ENCODE peak calls at places on chromosomes 16 and 17, in nine cellular contexts. K is cardiac fibroblast; M is cardiac muscle cell; F is endothelial cell; U is coronary artery; A is RWPE1; J is RWPE2; W is CD4-positive, alpha-beta T cell; G is tibial artery. T is an unnamed sample.

GRCh38 chr17:301681-302299 is 50.8 kb downstream of the RPH3AL start:
- DNase-seq in K (peak), M (no peak), F (no peak), U (no peak), A (peak), J (peak), W (no peak), G (no peak), T (no peak)

GRCh38 chr17:39564201-39564828 is 43.4 kb downstream of the NEUROD2 start:
- DNase-seq in K (no peak), M (no peak), F (peak), U (no peak), A (no peak), J (no peak), W (no peak), G (no peak), T (no peak)

GRCh38 chr16:57480754-57481230 is 5.5 kb downstream of the DOK4 start:
- DNase-seq in K (no peak), M (no peak), F (no peak), U (no peak), A (no peak), J (no peak), W (no peak), G (no peak), T (no peak)

GRCh38 chr17:60750645-60751044 is 73.0 kb downstream of the BCAS3 start:
- DNase-seq in K (no peak), M (no peak), F (no peak), U (no peak), A (no peak), J (no peak), W (no peak), G (no peak), T (no peak)

GRCh38 chr17:49875690-49876089 is 27.8 kb upstream of the TAC4 start:
- DNase-seq in K (no peak), M (no peak), F (no peak), U (no peak), A (no peak), J (no peak), W (no peak), G (no peak), T (no peak)

GRCh38 chr17:37067555-37068111 is 118.9 kb downstream of the AATF start:
- DNase-seq in K (peak), M (no peak), F (no peak), U (no peak), A (peak), J (no peak), W (no peak), G (peak), T (peak)

GRCh38 chr17:29149431-29150064 is 30.6 kb downstream of the MYO18A start:
- DNase-seq in K (peak), M (no peak), F (no peak), U (no peak), A (no peak), J (no peak), W (no peak), G (no peak), T (peak)

GRCh38 chr17:8758137-8758596 is at the start of gene SPDYE4:
- DNase-seq in K (no peak), M (no peak), F (no peak), U (no peak), A (no peak), J (no peak), W (no peak), G (no peak), T (no peak)

GRCh38 chr16:1981398-1981836 is at the start of gene NOXO1:
- DNase-seq in K (no peak), M (no peak), F (no peak), U (no peak), A (no peak), J (no peak), W (no peak), G (no peak), T (no peak)

GRCh38 chr16:56102159-56102798 is 89.0 kb upstream of the GNAO1 start:
- DNase-seq in K (no peak), M (peak), F (no peak), U (no peak), A (no peak), J (no peak), W (no peak), G (peak), T (no peak)

GRCh38 chr17:74632597-74632996 is 9.1 kb upstream of the CD300E start:
- DNase-seq in K (no peak), M (no peak), F (no peak), U (no peak), A (no peak), J (no peak), W (no peak), G (no peak), T (no peak)

GRCh38 chr17:71237903-71238538 is 882.8 kb upstream of the SOX9 start:
- DNase-seq in K (peak), M (no peak), F (no peak), U (no peak), A (peak), J (no peak), W (no peak), G (no peak), T (peak)
- TF ChIP-seq CTCF in K (no peak), M (peak), F (no peak), U (no peak), A (peak), J (peak), W (no peak), G (peak), T (peak)

GRCh38 chr17:64063766-64064224 is 43.4 kb upstream of the ICAM2 start:
- DNase-seq in K (peak), M (peak), F (peak), U (no peak), A (no peak), J (no peak), W (peak), G (peak), T (peak)
- TF ChIP-seq CTCF in K (peak), M (peak), F (peak), U (no peak), A (no peak), J (peak), W (peak), G (peak), T (peak)

DNA sequence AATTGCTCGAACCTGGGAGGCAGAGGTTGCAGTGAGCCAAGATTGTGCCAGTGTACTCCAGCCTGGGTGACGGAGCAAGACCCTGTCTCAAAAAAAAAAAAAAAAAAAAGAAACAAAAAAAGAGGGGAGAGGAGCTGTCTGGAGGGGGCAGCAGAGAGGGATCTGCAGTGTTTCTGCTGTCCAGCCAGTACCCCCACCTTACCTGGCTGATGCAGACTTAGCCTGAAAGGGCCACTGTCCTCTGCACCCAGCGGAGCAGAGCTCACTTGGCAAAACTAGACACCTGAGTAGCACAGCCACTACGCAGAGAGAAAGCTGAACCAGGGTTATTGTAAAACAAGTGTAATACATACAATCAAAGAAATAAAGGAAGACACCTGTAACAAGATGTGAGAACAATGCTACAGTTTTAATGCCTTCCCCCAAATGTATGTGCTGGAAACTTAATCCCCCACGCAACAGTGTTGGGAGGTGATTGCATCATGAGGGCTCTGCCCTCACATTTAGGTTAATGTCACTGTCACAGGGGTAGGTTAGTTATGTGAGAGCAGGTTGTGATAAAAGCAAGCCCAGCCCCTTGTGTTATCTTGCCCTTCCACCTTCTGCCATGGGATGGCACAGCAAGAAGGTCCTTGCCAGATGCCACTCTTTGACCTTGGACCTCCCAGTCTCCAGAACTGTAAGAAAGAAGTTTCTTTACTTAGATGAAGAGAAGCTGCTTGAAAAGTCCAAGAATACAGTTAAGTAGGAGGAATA is 211.2 kb downstream of the RPTOR start:
- DNase-seq in K (no peak), M (no peak), F (no peak), U (no peak), A (no peak), J (no peak), W (no peak), G (no peak), T (no peak)
- TF ChIP-seq CTCF in K (peak), M (peak), F (peak), U (no peak), A (no peak), J (peak), W (no peak), G (no peak), T (no peak)

DNA sequence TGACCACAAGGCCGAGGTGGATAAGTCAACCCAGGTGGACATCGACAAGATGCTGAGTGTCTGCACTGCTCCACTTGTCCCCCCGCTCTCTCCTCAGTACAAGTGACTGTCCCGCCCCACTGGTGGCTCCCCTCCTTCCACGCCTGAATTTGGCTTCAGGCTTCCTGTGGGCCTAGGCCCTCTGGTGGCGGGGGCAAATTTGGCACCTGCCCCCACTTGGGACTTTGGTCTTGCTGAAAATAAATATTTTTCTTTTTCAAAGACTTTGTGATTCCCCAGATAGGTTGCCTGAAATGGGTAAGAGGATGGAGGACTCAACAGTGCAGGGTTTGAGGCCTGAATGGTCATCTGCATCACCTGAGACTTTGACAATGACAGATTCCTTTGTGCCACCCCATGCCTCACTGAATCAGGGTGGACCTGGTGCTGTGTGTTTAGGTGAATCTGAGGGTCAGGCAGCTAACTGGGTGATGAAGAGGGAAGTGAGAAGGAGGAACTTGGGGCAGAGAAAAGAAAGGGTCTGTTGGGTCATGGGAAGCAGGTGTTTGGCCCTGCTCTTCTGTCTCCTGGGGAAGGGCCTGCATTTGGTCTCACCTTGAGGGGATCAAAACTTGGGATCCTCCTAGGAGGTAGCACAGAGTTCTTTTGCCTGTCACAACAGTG is 2.0 kb downstream of the C16orf86 start:
- DNase-seq in K (no peak), M (no peak), F (no peak), U (no peak), A (no peak), J (no peak), W (no peak), G (no peak), T (no peak)
- TF ChIP-seq CTCF in K (peak), M (no peak), F (peak), U (no peak), A (no peak), J (no peak), W (no peak), G (no peak), T (peak)

DNA sequence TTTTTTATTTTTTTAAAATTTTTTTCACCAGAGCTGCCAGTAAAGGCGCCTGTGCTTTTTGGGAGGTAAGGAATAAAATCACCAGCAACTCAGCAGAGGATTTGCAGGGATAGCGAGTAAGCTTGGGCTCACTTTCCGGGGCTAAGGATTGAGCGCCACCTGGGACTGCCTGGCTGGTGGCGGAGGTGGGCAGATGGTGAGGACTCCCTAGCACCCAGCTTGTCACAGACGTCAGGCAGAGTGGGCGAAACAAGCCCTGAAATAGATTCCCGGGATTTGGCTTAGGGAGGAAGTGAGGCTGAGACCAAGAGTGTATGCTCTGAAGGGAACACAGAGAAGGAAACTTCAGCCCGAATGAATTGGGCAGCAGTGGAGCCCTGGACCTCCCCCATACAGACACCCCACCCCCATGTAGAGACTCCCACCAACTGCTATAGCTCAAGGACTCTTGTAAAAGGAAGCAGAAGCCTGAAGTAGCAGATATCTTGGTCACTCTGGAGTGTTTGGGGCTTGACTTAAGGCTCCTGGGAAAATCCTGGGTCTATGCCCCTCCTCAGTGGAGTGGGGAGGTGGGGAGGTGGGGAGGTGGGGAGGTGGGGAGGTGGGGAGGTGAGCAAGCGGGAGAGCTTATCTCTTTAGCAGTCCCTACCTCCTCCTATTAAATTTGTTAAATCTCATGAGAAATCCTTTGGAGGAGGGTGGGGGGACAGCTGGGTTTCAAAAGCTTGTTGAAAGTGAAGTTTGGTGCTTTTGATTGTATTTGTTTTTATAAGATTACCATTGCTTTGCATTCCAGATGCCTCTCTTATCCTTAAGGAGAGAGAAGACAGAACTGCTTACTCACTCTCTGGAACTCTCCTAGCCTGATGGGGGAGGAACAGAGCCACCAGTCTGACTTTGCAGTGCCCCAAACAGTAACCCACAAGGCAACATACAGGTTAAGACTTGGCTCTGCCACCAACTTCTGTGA is 8.2 kb downstream of the ARL4D start:
- DNase-seq in K (peak), M (no peak), F (no peak), U (no peak), A (no peak), J (no peak), W (no peak), G (no peak), T (no peak)
- TF ChIP-seq CTCF in K (no peak), M (no peak), F (no peak), U (no peak), A (no peak), J (no peak), W (no peak), G (no peak), T (no peak)

GRCh38 chr17:67379251-67379630 is 2.2 kb downstream of the PITPNC1 start:
- DNase-seq in K (no peak), M (no peak), F (no peak), U (no peak), A (no peak), J (no peak), W (no peak), G (no peak), T (no peak)

GRCh38 chr17:67376509-67376891 is 581 bp upstream of the PITPNC1 start:
- DNase-seq in K (peak), M (peak), F (no peak), U (peak), A (no peak), J (no peak), W (no peak), G (no peak), T (peak)

GRCh38 chr17:67377727-67378443 is 804 bp downstream of the PITPNC1 start:
- DNase-seq in K (peak), M (peak), F (peak), U (peak), A (peak), J (no peak), W (peak), G (peak), T (peak)

GRCh38 chr17:67376892-67377726 is at the start of gene PITPNC1:
- DNase-seq in K (peak), M (peak), F (peak), U (peak), A (peak), J (peak), W (peak), G (peak), T (peak)

DNA sequence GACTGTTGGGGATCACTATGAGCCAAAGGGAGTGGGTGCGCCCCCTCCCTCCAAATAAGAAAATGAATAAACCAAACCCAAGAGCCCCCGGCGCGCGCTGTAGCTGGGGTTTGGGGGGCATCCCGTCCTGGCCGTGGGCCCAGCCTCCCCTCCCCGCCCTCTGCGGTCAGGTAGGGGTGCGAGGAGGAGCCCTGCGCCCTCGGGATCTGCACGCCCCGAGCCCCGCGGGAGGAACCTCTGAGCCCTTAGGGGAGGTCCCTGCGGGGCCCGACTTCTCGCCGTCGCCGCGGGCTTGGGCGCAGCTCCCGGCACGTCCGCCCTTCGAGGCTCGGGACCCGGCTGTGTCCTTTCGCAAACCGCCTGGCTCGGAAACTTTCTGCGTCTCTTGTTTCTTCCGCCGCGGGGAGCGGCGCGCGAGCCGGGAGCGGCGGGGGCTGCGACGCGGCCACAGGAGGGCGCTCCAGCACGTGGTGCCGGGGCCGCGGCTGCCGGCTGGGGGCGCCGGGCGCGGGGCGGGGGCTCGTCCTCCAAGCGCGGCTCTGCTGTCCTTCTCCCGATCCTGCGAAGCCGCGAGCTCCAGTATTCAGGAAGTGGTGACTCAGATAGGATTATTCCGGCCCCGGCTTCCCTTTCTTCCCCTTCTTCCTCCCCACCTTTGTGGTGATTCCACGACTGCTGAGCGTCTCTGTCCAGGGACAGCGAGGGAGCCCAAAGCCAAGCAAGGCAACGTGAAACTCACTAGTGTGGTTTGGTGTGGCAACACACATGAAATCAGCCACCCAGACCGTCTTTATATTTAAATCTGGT is 1.6 kb downstream of the PITPNC1 start:
- DNase-seq in K (peak), M (peak), F (peak), U (peak), A (peak), J (peak), W (peak), G (peak), T (peak)
- TF ChIP-seq CTCF in K (peak), M (peak), F (peak), U (peak), A (peak), J (peak), W (peak), G (peak), T (peak)

DNA sequence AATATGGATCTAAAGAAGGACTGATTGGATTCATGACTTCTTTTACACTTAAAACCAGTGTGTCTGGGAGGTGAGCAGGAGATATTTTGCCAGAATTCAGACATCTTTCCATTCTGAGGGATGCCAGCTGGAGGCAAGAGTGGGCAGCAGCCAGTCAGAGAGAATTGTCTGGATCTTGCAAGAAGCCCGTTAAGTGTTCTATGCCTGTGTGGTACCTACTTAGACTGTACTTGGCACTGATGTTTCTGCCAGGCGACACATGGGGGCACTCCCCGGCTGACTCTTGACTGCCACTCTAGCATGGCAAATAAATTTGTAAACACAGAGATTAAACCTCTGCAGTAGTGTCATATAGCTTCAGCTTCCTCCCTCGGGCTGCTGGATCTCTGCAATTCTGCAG is 247.7 kb downstream of the UTP18 start:
- DNase-seq in K (no peak), M (no peak), F (no peak), U (no peak), A (no peak), J (no peak), W (no peak), G (no peak), T (no peak)
- TF ChIP-seq CTCF in K (no peak), M (no peak), F (no peak), U (no peak), A (no peak), J (no peak), W (no peak), G (no peak), T (no peak)

DNA sequence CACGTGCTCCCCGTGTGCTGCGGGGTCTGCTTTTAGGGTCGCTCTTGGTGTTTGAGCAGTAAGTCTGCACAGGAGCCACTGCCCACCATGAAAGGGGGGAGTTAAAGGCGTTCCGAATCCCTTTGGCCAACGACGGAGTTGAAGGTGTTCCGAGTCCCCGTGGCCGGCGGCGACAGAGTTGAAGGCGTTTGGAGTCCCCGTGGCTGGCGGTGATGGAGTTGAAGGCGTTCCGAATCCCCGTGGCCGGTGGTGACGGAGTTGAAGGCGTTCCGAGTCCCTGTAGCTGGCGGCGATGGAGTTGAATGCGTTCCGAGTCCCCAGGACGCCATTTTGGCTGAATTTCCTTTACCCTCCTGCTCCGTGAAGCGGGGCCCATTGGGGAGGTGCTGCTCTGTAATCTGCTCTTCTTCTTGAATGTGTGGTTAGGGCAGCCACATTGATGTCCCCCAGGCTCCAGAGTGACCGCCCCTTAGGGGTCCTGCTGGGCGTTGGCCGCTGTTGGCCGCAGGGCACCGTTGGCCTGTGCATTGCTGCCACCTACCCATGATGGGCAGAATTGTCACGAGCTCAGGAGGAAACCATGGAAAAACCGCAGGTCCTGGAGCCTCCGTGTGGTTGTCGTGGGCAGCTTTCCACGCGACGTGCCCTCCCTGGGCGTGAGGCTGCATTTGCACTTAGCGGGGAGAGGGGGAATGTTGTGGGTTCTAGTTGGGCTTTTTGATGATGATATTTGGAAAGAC is 73.7 kb upstream of the ZNF750 start:
- DNase-seq in K (no peak), M (peak), F (no peak), U (no peak), A (peak), J (no peak), W (no peak), G (no peak), T (no peak)
- TF ChIP-seq CTCF in K (no peak), M (no peak), F (no peak), U (no peak), A (peak), J (no peak), W (peak), G (peak), T (peak)

T was measured in MCF 10A.